ENCODE peak calls at places on chromosomes 16 and 17, in four cellular contexts. One of them, this sample, is unnamed.

GRCh38 chr17:12789075-12789975 is at the start of gene ARHGAP44:
- DNase-seq in A549: peak
- DNase-seq in transverse colon: peak
- DNase-seq in heart left ventricle: peak
- DNase-seq in this sample: peak

GRCh38 chr16:19014456-19014855 is 30.7 kb downstream of the TMC7 start:
- DNase-seq in transverse colon: peak
- DNase-seq in A549: no peak
- DNase-seq in heart left ventricle: no peak
- DNase-seq in this sample: no peak

GRCh38 chr17:42522263-42522790 is 13.7 kb upstream of the NAGLU start:
- DNase-seq in heart left ventricle: no peak
- DNase-seq in transverse colon: no peak
- DNase-seq in A549: no peak
- DNase-seq in this sample: no peak

GRCh38 chr17:67421869-67422273 is 44.8 kb downstream of the PITPNC1 start:
- DNase-seq in heart left ventricle: no peak
- DNase-seq in A549: peak
- DNase-seq in transverse colon: peak
- DNase-seq in this sample: peak

GRCh38 chr16:67030221-67030962 is 1.4 kb downstream of the CBFB start:
- DNase-seq in transverse colon: no peak
- DNase-seq in heart left ventricle: no peak
- DNase-seq in A549: no peak
- DNase-seq in this sample: no peak

GRCh38 chr16:15642557-15643452 is at the start of gene MARF1:
- DNase-seq in transverse colon: peak
- DNase-seq in A549: peak
- DNase-seq in heart left ventricle: peak
- DNase-seq in this sample: peak

GRCh38 chr17:82752371-82753200 is 721 bp downstream of the TBCD start:
- DNase-seq in heart left ventricle: peak
- DNase-seq in A549: peak
- DNase-seq in transverse colon: peak
- DNase-seq in this sample: no peak

GRCh38 chr17:68519911-68520310 is 7.7 kb downstream of the PRKAR1A start:
- DNase-seq in heart left ventricle: no peak
- DNase-seq in A549: no peak
- DNase-seq in transverse colon: no peak
- DNase-seq in this sample: no peak

GRCh38 chr16:1583180-1583579 is 28.7 kb downstream of the IFT140 start:
- DNase-seq in A549: no peak
- DNase-seq in heart left ventricle: no peak
- DNase-seq in transverse colon: no peak
- DNase-seq in this sample: no peak

GRCh38 chr17:8005951-8006730 is 3.7 kb downstream of the GUCY2D start:
- DNase-seq in transverse colon: no peak
- DNase-seq in A549: no peak
- DNase-seq in heart left ventricle: no peak
- DNase-seq in this sample: no peak

GRCh38 chr16:74793571-74793970 is 19.0 kb upstream of the FA2H start:
- DNase-seq in heart left ventricle: no peak
- DNase-seq in transverse colon: no peak
- DNase-seq in A549: no peak
- DNase-seq in this sample: no peak

GRCh38 chr16:61576476-61576875 is 459.8 kb downstream of the CDH8 start:
- DNase-seq in heart left ventricle: no peak
- DNase-seq in transverse colon: no peak
- DNase-seq in A549: no peak
- DNase-seq in this sample: no peak

GRCh38 chr16:66326995-66327513 is 39.4 kb upstream of the CDH5 start:
- DNase-seq in heart left ventricle: no peak
- DNase-seq in A549: no peak
- DNase-seq in transverse colon: peak
- DNase-seq in this sample: no peak

DNA sequence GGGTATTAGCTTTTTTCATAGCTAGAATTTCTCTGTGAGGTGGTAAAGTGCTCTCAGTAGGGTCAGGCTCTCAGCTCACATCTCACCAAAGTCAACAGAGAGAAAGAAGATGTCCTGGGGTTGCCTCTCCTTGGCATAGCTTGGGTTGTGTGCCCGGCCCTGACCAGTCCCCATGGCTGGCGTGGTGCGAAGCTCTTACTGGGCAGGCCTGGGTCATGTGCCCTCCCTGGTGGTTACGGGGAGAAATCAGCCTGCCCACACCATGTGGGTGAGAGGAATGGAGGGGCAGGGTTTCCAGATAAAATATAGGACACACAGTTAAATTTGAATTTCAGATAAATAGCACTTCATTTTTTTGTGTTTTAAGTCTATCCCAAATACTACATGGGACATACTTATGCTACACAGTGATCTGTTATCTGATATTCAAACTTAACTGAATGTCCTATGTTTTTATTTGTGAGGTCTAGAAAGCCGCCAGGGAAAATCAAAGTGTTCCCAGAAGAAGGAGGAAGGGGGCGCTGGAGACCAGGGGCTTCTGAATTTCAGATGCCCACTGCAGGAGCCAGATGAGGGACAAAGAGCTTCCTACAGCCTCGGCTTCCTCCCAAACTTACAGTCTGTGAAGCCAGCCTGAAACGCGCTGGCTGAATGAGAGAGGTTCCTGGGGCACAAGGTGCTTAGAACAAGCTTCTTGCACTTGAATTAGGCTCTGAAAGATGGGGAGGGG is 45.4 kb downstream of the NKD1 start:
- DNase-seq in heart left ventricle: peak
- DNase-seq in A549: no peak
- DNase-seq in transverse colon: no peak
- DNase-seq in this sample: no peak
- H3K4me3 ChIP-seq in heart left ventricle: no peak
- H3K4me3 ChIP-seq in A549: no peak
- H3K4me3 ChIP-seq in transverse colon: no peak
- H3K4me3 ChIP-seq in this sample: no peak

GRCh38 chr17:10109146-10109545 is 89.3 kb downstream of the GAS7 start:
- DNase-seq in A549: no peak
- DNase-seq in transverse colon: no peak
- DNase-seq in heart left ventricle: no peak
- DNase-seq in this sample: no peak

GRCh38 chr17:10107320-10108165 is 90.9 kb downstream of the GAS7 start:
- DNase-seq in A549: no peak
- DNase-seq in transverse colon: no peak
- DNase-seq in heart left ventricle: peak
- DNase-seq in this sample: no peak

GRCh38 chr17:10103712-10104111 is 94.7 kb downstream of the GAS7 start:
- DNase-seq in A549: no peak
- DNase-seq in heart left ventricle: no peak
- DNase-seq in transverse colon: no peak
- DNase-seq in this sample: no peak

GRCh38 chr17:10105513-10106001 is 92.8 kb downstream of the GAS7 start:
- DNase-seq in A549: no peak
- DNase-seq in transverse colon: no peak
- DNase-seq in heart left ventricle: no peak
- DNase-seq in this sample: no peak

GRCh38 chr17:10106067-10106466 is 92.3 kb downstream of the GAS7 start:
- DNase-seq in heart left ventricle: no peak
- DNase-seq in transverse colon: no peak
- DNase-seq in A549: no peak
- DNase-seq in this sample: no peak
- H3K27ac ChIP-seq in heart left ventricle: peak
- H3K27ac ChIP-seq in transverse colon: no peak
- H3K27ac ChIP-seq in A549: no peak
- H3K27ac ChIP-seq in this sample: no peak

GRCh38 chr16:89093602-89094251 is at the start of gene ACSF3:
- DNase-seq in transverse colon: peak
- DNase-seq in heart left ventricle: peak
- DNase-seq in A549: peak
- DNase-seq in this sample: peak
- TF ChIP-seq POLR2A in transverse colon: no peak
- TF ChIP-seq POLR2A in heart left ventricle: no peak
- TF ChIP-seq POLR2A in A549: peak
- TF ChIP-seq POLR2A in this sample: no peak

GRCh38 chr17:511001-511690 is 158.5 kb upstream of the RPH3AL start:
- DNase-seq in transverse colon: no peak
- DNase-seq in heart left ventricle: no peak
- DNase-seq in A549: no peak
- DNase-seq in this sample: no peak
- H3K4me3 ChIP-seq in transverse colon: no peak
- H3K4me3 ChIP-seq in heart left ventricle: no peak
- H3K4me3 ChIP-seq in A549: no peak
- H3K4me3 ChIP-seq in this sample: no peak

DNA sequence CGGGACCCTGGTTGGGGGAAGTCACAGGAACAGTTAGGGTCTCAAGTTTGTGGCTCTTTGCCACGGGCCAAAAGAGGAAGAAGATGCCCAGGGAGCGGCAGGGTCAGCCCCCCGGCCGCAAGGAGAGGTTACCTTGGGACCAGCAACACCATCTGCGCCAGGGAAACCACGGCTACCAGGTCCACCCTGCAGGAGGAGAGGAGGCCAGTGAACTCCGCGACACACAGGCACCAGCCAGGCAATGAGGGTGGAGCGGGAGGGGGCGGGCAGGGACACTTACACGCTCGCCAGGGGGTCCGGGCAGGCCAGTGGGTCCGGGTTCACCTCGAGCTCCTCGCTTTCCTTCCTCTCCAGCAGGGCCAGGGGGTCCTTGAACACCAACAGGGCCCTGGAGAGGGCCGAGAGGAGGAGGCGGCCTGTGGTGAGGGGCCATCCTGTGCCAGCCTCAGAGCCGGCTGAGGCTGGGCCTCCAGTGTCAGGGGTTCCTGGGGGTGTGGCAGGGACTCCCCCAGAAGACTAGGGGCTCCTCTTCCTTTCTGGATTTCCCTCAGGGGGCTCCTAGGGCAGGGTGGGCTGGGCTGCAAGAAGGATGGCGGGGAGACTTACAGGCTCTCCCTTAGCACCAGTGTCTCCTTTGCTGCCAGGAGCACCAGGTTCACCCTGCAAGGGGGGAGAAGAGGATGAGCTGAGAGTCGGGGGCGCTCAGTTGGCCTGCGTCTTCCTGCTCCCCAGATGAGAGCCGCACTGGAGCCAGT is 6.8 kb downstream of the COL1A1 start:
- DNase-seq in transverse colon: no peak
- DNase-seq in A549: no peak
- DNase-seq in heart left ventricle: peak
- DNase-seq in this sample: no peak
- H3K27ac ChIP-seq in transverse colon: no peak
- H3K27ac ChIP-seq in A549: no peak
- H3K27ac ChIP-seq in heart left ventricle: no peak
- H3K27ac ChIP-seq in this sample: peak

GRCh38 chr17:28737770-28738679 is 5.8 kb upstream of the TRAF4 start:
- DNase-seq in transverse colon: peak
- DNase-seq in heart left ventricle: no peak
- DNase-seq in A549: no peak
- DNase-seq in this sample: no peak

GRCh38 chr17:28734712-28735241 is 6.2 kb downstream of the NEK8 start:
- DNase-seq in heart left ventricle: peak
- DNase-seq in transverse colon: no peak
- DNase-seq in A549: no peak
- DNase-seq in this sample: no peak

GRCh38 chr17:28733346-28733745 is 4.8 kb downstream of the NEK8 start:
- DNase-seq in heart left ventricle: no peak
- DNase-seq in transverse colon: no peak
- DNase-seq in A549: no peak
- DNase-seq in this sample: no peak

GRCh38 chr17:28737316-28737715 is 6.5 kb upstream of the TRAF4 start:
- DNase-seq in transverse colon: no peak
- DNase-seq in A549: no peak
- DNase-seq in heart left ventricle: no peak
- DNase-seq in this sample: no peak

GRCh38 chr17:28735242-28735722 is 6.7 kb downstream of the NEK8 start:
- DNase-seq in transverse colon: no peak
- DNase-seq in heart left ventricle: peak
- DNase-seq in A549: no peak
- DNase-seq in this sample: no peak
- TF ChIP-seq POLR2A in transverse colon: no peak
- TF ChIP-seq POLR2A in heart left ventricle: no peak
- TF ChIP-seq POLR2A in A549: no peak
- TF ChIP-seq POLR2A in this sample: no peak

GRCh38 chr17:74750039-74750326 is 1.6 kb downstream of the NHERF1 start:
- DNase-seq in heart left ventricle: no peak
- DNase-seq in transverse colon: no peak
- DNase-seq in A549: no peak
- DNase-seq in this sample: no peak

GRCh38 chr17:74750327-74751069 is 2.1 kb downstream of the NHERF1 start:
- DNase-seq in transverse colon: peak
- DNase-seq in A549: no peak
- DNase-seq in heart left ventricle: no peak
- DNase-seq in this sample: no peak

GRCh38 chr17:74749262-74750038 is 1.0 kb downstream of the NHERF1 start:
- DNase-seq in A549: no peak
- DNase-seq in heart left ventricle: no peak
- DNase-seq in transverse colon: peak
- DNase-seq in this sample: no peak

GRCh38 chr17:74752415-74752814 is 4.0 kb downstream of the NHERF1 start:
- DNase-seq in transverse colon: no peak
- DNase-seq in A549: no peak
- DNase-seq in heart left ventricle: no peak
- DNase-seq in this sample: no peak

GRCh38 chr17:74751210-74751529 is 2.7 kb downstream of the NHERF1 start:
- DNase-seq in heart left ventricle: no peak
- DNase-seq in A549: no peak
- DNase-seq in transverse colon: no peak
- DNase-seq in this sample: no peak
- H3K4me3 ChIP-seq in heart left ventricle: no peak
- H3K4me3 ChIP-seq in A549: no peak
- H3K4me3 ChIP-seq in transverse colon: no peak
- H3K4me3 ChIP-seq in this sample: no peak

GRCh38 chr17:72373910-72374741 is 253.3 kb downstream of the SOX9 start:
- DNase-seq in transverse colon: no peak
- DNase-seq in A549: no peak
- DNase-seq in heart left ventricle: no peak
- DNase-seq in this sample: no peak

GRCh38 chr17:72369366-72369765 is 248.5 kb downstream of the SOX9 start:
- DNase-seq in heart left ventricle: no peak
- DNase-seq in transverse colon: no peak
- DNase-seq in A549: no peak
- DNase-seq in this sample: no peak

GRCh38 chr17:72368191-72368590 is 247.4 kb downstream of the SOX9 start:
- DNase-seq in A549: no peak
- DNase-seq in transverse colon: no peak
- DNase-seq in heart left ventricle: no peak
- DNase-seq in this sample: no peak

GRCh38 chr17:72372185-72372584 is 251.4 kb downstream of the SOX9 start:
- DNase-seq in A549: no peak
- DNase-seq in transverse colon: no peak
- DNase-seq in heart left ventricle: no peak
- DNase-seq in this sample: no peak

GRCh38 chr17:72370819-72371218 is 250.0 kb downstream of the SOX9 start:
- DNase-seq in heart left ventricle: no peak
- DNase-seq in A549: peak
- DNase-seq in transverse colon: no peak
- DNase-seq in this sample: no peak
- H3K27ac ChIP-seq in heart left ventricle: no peak
- H3K27ac ChIP-seq in A549: peak
- H3K27ac ChIP-seq in transverse colon: no peak
- H3K27ac ChIP-seq in this sample: no peak

GRCh38 chr17:15740570-15741120 is 8.6 kb downstream of the TBC1D26 start:
- DNase-seq in heart left ventricle: peak
- DNase-seq in transverse colon: no peak
- DNase-seq in A549: no peak
- DNase-seq in this sample: no peak
- TF ChIP-seq POLR2A in heart left ventricle: no peak
- TF ChIP-seq POLR2A in transverse colon: no peak
- TF ChIP-seq POLR2A in A549: no peak
- TF ChIP-seq POLR2A in this sample: no peak

This sample was measured in prostate gland.